ENCODE peak calls at places on chromosomes 2 and 18, in nine cellular contexts. G is heart left ventricle, I is suprapubic skin, X is body of pancreas, T is transverse colon, U is lower leg skin, D is HCT116, Z is stomach, N is right lobe of liver. V is an unnamed sample.

GRCh38 chr2:234950730-234951385 is 959 bp upstream of the SH3BP4 start:
- DNase-seq in Z (no peak), G (no peak), N (no peak), X (no peak), I (peak), D (no peak), U (peak), T (peak), V (no peak)

GRCh38 chr18:22174341-22175148 is 5.2 kb downstream of the GATA6 start:
- DNase-seq in U (no peak), D (no peak), I (no peak), G (no peak), Z (no peak), N (no peak), T (peak), X (peak), V (no peak)

GRCh38 chr2:181466661-181467576 is 9.7 kb downstream of the ITGA4 start:
- DNase-seq in G (peak), U (peak), T (peak), X (peak), D (peak), Z (peak), N (peak), I (peak), V (peak)

GRCh38 chr2:222944552-222944951 is 83.7 kb downstream of the ACSL3 start:
- DNase-seq in G (no peak), Z (no peak), U (no peak), X (no peak), N (no peak), I (no peak), D (no peak), T (no peak), V (no peak)

GRCh38 chr2:176612736-176613135 is 343.5 kb downstream of the MTX2 start:
- DNase-seq in Z (no peak), N (no peak), X (no peak), D (no peak), T (no peak), U (no peak), I (no peak), G (no peak), V (no peak)

GRCh38 chr2:173043466-173043865 is 32.2 kb upstream of the MAP3K20 start:
- DNase-seq in G (peak), U (no peak), Z (peak), N (peak), T (no peak), D (no peak), X (peak), I (no peak), V (no peak)

GRCh38 chr2:12769492-12770105 is 52.9 kb downstream of the TRIB2 start:
- DNase-seq in U (peak), N (no peak), G (peak), T (no peak), Z (no peak), I (no peak), D (no peak), X (peak), V (no peak)

GRCh38 chr2:44543773-44544725 is 182.3 kb downstream of the CAMKMT start:
- DNase-seq in U (no peak), T (no peak), Z (no peak), I (no peak), G (no peak), X (no peak), D (no peak), N (no peak), V (no peak)

GRCh38 chr2:119255760-119256573 is 32.3 kb downstream of the STEAP3 start:
- DNase-seq in I (no peak), T (no peak), G (no peak), D (peak), X (no peak), N (no peak), Z (no peak), U (peak), V (no peak)

GRCh38 chr2:1990724-1991123 is 246.4 kb upstream of the PXDN start:
- DNase-seq in I (no peak), U (peak), D (no peak), Z (no peak), N (no peak), T (no peak), X (peak), G (peak), V (no peak)

GRCh38 chr2:102337481-102338386 is 17.9 kb upstream of the IL18R1 start:
- DNase-seq in U (no peak), I (no peak), G (no peak), D (no peak), X (no peak), N (no peak), T (no peak), Z (no peak), V (peak)
- TF ChIP-seq POLR2A in U (no peak), I (no peak), G (no peak), D (no peak), X (no peak), N (no peak), T (no peak), Z (no peak), V (no peak)

GRCh38 chr2:121648206-121648605 is 1.1 kb downstream of the CLASP1 start:
- DNase-seq in G (no peak), Z (no peak), X (no peak), N (no peak), U (no peak), D (no peak), T (no peak), I (no peak), V (no peak)
- TF ChIP-seq POLR2A in G (no peak), Z (no peak), X (no peak), N (peak), U (no peak), D (no peak), T (no peak), I (no peak), V (no peak)

DNA sequence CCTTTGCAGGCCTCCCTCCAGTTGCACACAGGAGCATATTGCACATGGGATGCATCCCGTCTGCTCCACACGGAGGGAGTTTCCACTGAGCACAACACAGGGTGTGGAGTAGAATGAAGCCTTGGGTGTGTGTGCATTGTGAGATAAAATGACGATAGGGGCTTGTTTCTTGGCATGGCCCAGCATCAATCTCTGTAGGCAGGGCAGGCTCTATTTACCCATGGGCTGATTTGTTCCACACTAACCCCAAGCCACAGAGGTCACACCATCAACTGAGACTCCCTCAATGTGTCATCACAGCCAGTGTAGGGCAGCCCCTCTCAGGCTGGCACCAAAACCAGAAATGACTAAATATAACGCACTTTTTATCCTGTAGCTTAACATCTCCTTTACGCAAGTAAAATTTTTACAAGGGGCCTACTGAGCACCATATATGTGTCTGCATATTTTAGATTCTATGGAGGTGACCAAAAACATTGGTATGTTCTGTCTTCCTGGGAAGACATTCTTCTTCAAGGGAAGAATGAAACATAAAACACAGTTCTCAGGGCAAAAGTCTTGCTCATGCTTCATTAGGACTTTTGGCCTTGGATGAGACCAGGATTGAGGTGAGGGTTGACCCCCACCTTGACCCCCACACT is 2.7 kb upstream of the GKN1 start:
- DNase-seq in I (no peak), T (no peak), X (no peak), U (no peak), Z (peak), D (no peak), N (no peak), G (no peak), V (no peak)
- TF ChIP-seq POLR2A in I (no peak), T (no peak), X (no peak), U (no peak), Z (no peak), D (no peak), N (no peak), G (no peak), V (no peak)

DNA sequence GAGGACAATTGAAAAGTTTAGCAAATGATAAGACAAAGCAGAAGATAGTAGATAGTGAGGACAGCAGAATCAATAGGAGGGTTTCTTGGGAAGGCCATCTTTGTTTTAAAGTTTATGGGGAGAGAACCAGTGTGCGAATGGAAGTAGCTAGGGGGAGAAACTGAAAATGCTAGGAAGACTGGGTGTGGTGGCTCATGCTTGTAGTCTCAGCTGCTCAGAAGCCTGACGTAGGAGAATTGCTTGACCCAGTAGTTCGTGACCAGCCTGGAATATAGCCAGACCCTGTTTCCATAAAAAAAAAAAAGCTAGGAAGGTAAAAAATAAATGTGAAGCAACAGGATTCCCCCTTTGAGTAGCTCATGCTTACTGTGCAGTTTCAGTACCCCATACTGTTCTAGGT is 19.2 kb upstream of the DRC1 start:
- DNase-seq in G (no peak), I (no peak), Z (no peak), U (no peak), N (no peak), T (no peak), D (no peak), X (no peak), V (no peak)
- TF ChIP-seq POLR2A in G (no peak), I (no peak), Z (no peak), U (no peak), N (no peak), T (no peak), D (no peak), X (no peak), V (no peak)